ENCODE peak calls at places on chromosomes 13 and 19, in ten cellular contexts. Q is IMR-90, T is nephron progenitor cell, S is omental fat pad, L is fibroblast of lung, A is heart left ventricle, C is breast epithelium, N is RWPE1, X is thoracic aorta, W is PC-9. Y is an unnamed sample.

GRCh38 chr13:43666403-43666802 is 120.4 kb downstream of the ENOX1 start:
- DNase-seq in Q (no peak), T (no peak), S (no peak), L (no peak), A (no peak), C (no peak), N (no peak), X (no peak), W (no peak), Y (no peak)

GRCh38 chr19:28468701-28469459 is 744.1 kb downstream of the UQCRFS1 start:
- DNase-seq in Q (no peak), T (peak; percentile 40), S (no peak), L (peak; percentile 77), A (no peak), C (no peak), N (no peak), X (no peak), W (no peak), Y (no peak)

GRCh38 chr19:40143612-40144011 is 47.6 kb upstream of the MAP3K10 start:
- DNase-seq in Q (no peak), T (no peak), S (no peak), L (no peak), A (no peak), C (no peak), N (no peak), X (no peak), W (no peak), Y (no peak)

GRCh38 chr13:63842102-63842501 is 2426.5 kb upstream of the PCDH20 start:
- DNase-seq in Q (no peak), T (no peak), S (no peak), L (no peak), A (no peak), C (no peak), N (no peak), X (no peak), W (no peak), Y (no peak)

GRCh38 chr19:40533508-40533907 is 43.2 kb upstream of the SHKBP1 start:
- DNase-seq in Q (no peak), T (no peak), S (no peak), L (no peak), A (no peak), C (no peak), N (no peak), X (no peak), W (no peak), Y (no peak)

GRCh38 chr19:4909172-4909896 is at the start of gene UHRF1:
- DNase-seq in Q (no peak), T (peak; percentile 58), S (no peak), L (peak; percentile 35), A (no peak), C (no peak), N (peak; percentile 51), X (no peak), W (peak; percentile 30), Y (no peak)

GRCh38 chr19:14814982-14815381 is 20.0 kb downstream of the OR7A5 start:
- DNase-seq in Q (no peak), T (no peak), S (no peak), L (no peak), A (no peak), C (no peak), N (no peak), X (no peak), W (no peak), Y (no peak)

GRCh38 chr19:13411899-13412298 is 94.4 kb downstream of the CACNA1A start:
- DNase-seq in Q (no peak), T (no peak), S (no peak), L (no peak), A (no peak), C (no peak), N (no peak), X (no peak), W (no peak), Y (no peak)

DNA sequence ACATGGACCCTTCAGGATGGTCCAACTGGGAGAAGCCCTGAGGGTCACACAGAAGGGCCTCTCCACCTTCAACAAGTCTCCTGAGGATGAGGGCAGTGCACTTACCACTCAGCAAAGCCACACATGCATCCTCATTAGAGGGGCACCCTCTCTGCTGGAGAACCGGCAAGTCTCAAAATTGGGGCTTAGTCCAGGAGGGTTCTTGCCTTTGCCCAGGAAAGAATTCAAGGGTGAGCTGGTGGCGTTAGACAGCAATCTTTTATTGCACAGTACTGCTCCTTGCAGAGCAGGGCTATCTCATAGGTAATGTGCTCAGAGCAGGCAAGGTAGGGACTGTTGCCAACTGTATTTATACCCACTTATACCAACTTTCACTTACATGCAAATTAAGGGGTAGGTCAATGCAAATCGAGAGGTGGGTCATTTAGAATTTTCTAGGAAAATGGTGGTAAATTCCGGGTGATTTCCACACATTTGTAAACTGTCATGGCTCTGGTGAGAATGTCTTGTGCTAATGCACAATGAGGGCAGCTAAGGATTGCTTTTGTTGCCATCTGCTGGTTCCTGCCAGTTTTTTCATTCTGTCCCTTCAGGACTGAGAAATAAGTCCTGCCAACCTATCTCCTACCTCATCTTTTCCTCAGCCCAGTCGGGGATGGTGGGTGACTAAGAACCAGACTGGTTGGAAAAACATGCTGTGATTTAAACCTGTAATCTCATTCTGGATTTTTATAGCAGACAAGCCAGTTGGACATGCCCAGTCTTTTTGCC is 27.8 kb upstream of the IGSF23 start:
- DNase-seq in Q (peak; percentile 53), T (no peak), S (no peak), L (peak; percentile 64), A (no peak), C (no peak), N (peak; percentile 13), X (no peak), W (peak; percentile 21), Y (no peak)
- TF ChIP-seq CTCF in Q (peak; percentile 19), T (no peak), S (no peak), L (no peak), A (no peak), C (no peak), N (no peak), X (no peak), W (peak; percentile 23), Y (no peak)

GRCh38 chr13:99367106-99367616 is 60.0 kb upstream of the GPR183 start:
- DNase-seq in Q (no peak), T (no peak), S (no peak), L (no peak), A (peak; percentile 48), C (no peak), N (no peak), X (no peak), W (no peak), Y (no peak)

GRCh38 chr13:99366075-99366987 is 59.1 kb upstream of the GPR183 start:
- DNase-seq in Q (no peak), T (no peak), S (no peak), L (no peak), A (no peak), C (no peak), N (no peak), X (no peak), W (no peak), Y (no peak)

GRCh38 chr13:99363949-99364348 is 56.8 kb upstream of the GPR183 start:
- DNase-seq in Q (no peak), T (no peak), S (no peak), L (no peak), A (no peak), C (no peak), N (no peak), X (no peak), W (no peak), Y (no peak)

GRCh38 chr13:99370476-99371272 is 63.5 kb upstream of the GPR183 start:
- DNase-seq in Q (no peak), T (no peak), S (no peak), L (no peak), A (no peak), C (no peak), N (no peak), X (no peak), W (no peak), Y (no peak)

DNA sequence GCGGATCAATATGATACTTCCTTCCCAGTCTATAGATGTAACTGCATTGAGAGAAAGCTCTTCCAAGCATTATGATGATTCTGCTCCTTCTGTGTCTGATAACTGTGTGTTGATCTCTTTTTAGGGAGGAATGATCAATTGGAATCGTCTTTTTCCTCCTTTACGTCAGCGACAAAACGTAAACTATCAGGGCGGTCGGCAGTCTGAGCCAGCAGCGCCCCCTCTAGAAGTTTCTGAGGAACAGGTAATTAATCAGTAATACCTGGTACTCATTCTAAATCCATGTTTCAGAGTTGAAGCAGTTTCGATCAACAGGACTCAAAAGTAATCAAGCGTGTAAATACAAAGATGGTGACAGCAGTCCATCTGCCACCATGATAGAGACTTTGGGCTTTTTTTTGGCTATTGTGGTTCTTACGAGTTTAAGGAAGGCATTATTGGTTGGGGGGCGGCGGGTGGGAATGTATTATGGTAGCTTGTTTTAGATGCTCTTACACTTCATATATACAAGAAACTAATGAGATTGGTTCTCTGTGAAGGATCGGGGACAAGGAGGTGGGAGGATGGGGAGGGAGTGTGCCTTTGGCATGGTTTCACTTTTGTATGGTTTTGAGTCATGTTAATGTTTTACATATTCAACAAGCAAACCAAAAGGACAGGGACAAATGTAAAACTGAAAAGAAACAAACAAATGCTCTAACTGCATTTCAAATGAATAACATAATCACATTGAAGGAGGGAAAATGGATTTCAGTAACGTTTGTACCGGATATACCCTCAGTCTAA is 60.7 kb upstream of the GPR183 start:
- DNase-seq in Q (no peak), T (no peak), S (no peak), L (no peak), A (no peak), C (no peak), N (no peak), X (no peak), W (no peak), Y (no peak)
- TF ChIP-seq CTCF in Q (no peak), T (no peak), S (no peak), L (no peak), A (no peak), C (no peak), N (no peak), X (no peak), W (no peak), Y (no peak)

DNA sequence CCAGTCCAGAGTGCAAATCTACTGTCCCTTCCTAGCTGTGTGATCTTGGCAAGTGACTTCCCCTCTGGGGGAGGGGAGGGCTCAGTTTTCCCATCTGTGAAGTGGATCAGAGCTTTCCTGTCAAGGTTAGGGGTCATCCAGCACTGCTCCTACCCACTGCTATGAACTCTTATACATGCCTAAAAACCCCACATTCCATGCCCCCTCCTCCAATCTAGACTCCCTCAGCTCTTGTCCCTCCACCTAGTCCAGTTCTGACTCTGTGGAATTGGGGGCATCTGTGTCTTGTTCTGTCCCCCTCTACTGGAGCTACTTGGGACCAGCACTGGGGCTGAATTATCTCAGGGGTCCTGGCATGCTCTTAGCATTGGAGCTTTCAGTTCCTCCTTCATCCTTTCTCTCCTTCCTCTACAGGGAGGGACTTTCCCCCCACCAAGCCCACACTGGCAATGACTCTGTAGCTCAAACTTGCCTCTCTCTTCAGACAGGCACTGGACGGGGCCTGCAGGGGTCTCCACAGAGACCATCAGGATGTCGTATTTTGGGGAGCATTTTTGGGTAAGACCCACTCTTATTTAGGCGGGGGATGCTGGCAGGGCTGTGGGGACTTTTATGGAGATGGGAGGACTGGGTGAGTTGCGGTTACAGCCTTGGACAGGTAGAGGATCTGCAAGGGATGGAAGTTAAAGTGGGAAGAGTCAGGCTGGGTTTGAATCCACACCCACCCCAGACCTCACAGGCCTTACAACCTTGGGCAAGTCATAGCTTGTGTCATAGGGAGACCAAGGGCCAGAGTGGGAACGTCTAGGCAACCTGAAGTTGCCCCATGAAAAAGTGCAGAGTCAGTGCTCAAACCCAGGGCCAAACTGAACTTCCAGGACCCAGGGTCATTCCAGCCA is 3.6 kb downstream of the FCHO1 start:
- DNase-seq in Q (no peak), T (no peak), S (no peak), L (no peak), A (no peak), C (no peak), N (no peak), X (no peak), W (no peak), Y (no peak)
- TF ChIP-seq CTCF in Q (no peak), T (no peak), S (no peak), L (no peak), A (no peak), C (no peak), N (no peak), X (no peak), W (no peak), Y (no peak)

GRCh38 chr19:10870501-10870954 is 825 bp upstream of the CARM1 start:
- DNase-seq in Q (no peak), T (no peak), S (no peak), L (no peak), A (no peak), C (no peak), N (no peak), X (no peak), W (no peak), Y (no peak)

GRCh38 chr19:10870955-10871603 is at the start of gene CARM1:
- DNase-seq in Q (peak; percentile 97), T (peak; percentile 99), S (peak; percentile 95), L (peak; percentile 95), A (peak; percentile 99), C (peak; percentile 99), N (peak; percentile 100), X (peak; percentile 98), W (peak; percentile 99), Y (peak; percentile 99)

GRCh38 chr19:10874019-10874418 is 2.7 kb downstream of the CARM1 start:
- DNase-seq in Q (no peak), T (no peak), S (no peak), L (no peak), A (no peak), C (no peak), N (no peak), X (no peak), W (no peak), Y (no peak)

GRCh38 chr19:10872551-10873107 is 1.3 kb downstream of the CARM1 start:
- DNase-seq in Q (no peak), T (no peak), S (no peak), L (no peak), A (no peak), C (no peak), N (no peak), X (no peak), W (no peak), Y (no peak)

DNA sequence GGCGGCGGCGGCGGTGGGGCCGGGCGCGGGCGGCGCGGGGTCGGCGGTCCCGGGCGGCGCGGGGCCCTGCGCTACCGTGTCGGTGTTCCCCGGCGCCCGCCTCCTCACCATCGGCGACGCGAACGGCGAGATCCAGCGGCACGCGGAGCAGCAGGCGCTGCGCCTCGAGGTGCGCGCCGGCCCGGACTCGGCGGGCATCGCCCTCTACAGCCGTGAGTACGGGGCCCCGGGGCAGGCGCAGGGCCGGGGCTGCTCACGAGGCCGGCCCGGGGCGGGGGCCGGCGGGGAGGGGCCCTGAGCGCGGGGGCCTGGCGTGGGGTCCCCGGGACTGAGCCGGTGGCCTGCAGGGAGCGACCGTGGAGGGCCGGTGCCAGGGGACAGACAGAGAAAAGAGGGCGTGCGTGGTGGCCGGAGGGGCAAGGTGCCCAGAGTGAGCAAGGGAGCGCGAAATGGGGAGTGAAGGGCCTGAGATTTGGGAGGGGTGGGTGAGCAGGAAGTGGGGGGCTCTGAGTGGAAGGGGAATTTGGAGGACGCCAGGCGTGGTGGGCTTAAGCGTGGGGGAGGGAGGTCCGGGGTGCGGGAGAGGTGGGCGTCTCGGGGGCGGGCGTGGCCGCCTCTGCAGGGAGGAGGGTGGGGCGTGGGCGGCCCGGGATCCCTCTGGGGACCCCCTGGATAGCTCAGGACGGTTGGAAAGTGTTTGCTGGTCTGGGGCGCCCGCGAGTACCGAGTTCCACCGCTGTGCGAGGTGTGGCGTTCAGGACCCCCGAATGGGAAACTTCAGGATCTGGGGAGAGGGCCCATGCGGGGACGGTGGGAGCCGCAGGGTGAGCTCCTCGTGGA is 578 bp downstream of the CARM1 start:
- DNase-seq in Q (no peak), T (peak; percentile 64), S (no peak), L (no peak), A (peak; percentile 63), C (no peak), N (no peak), X (no peak), W (peak; percentile 31), Y (no peak)
- TF ChIP-seq CTCF in Q (no peak), T (no peak), S (no peak), L (no peak), A (no peak), C (peak; percentile 14), N (no peak), X (peak; percentile 45), W (no peak), Y (no peak)